ENCODE peak calls at places on chromosomes 11 and 22, in nine cellular contexts. D, O, B, A, W, V, H, K and I are unnamed samples.

GRCh38 chr22:50276143-50276542 is 6.0 kb upstream of the MAPK11 start:
- DNase-seq in D (no peak), O (no peak), B (no peak), A (peak), W (peak), V (peak), H (peak), K (peak), I (peak)

GRCh38 chr22:30026751-30027150 is 53.5 kb upstream of the HORMAD2 start:
- DNase-seq in D (no peak), O (no peak), B (no peak), A (no peak), W (no peak), V (no peak), H (no peak), K (no peak), I (no peak)

GRCh38 chr11:111663820-111664219 is 61.6 kb downstream of the SIK2 start:
- DNase-seq in D (no peak), O (no peak), B (no peak), A (peak), W (peak), V (peak), H (no peak), K (peak), I (no peak)

GRCh38 chr22:39237276-39238123 is 7.3 kb downstream of the PDGFB start:
- DNase-seq in D (no peak), O (no peak), B (no peak), A (no peak), W (no peak), V (peak), H (no peak), K (no peak), I (no peak)

GRCh38 chr22:49413551-49413950 is 414.1 kb downstream of the BRD1 start:
- DNase-seq in D (peak), O (no peak), B (no peak), A (no peak), W (no peak), V (no peak), H (no peak), K (no peak), I (no peak)

GRCh38 chr11:115256326-115257197 is 247.7 kb downstream of the CADM1 start:
- DNase-seq in D (no peak), O (no peak), B (no peak), A (no peak), W (no peak), V (no peak), H (no peak), K (no peak), I (peak)

GRCh38 chr22:25623310-25623734 is 58.8 kb downstream of the GRK3 start:
- DNase-seq in D (no peak), O (no peak), B (no peak), A (no peak), W (no peak), V (no peak), H (peak), K (no peak), I (no peak)

GRCh38 chr22:49871482-49871881 is 17.8 kb downstream of the ZBED4 start:
- DNase-seq in D (no peak), O (no peak), B (no peak), A (no peak), W (no peak), V (no peak), H (no peak), K (no peak), I (no peak)

GRCh38 chr22:42922374-42923177 is 65.5 kb upstream of the ARFGAP3 start:
- DNase-seq in D (no peak), O (no peak), B (no peak), A (no peak), W (no peak), V (no peak), H (no peak), K (peak), I (no peak)

GRCh38 chr22:38754247-38755154 is 1.3 kb downstream of the SUN2 start:
- DNase-seq in D (peak), O (no peak), B (no peak), A (peak), W (peak), V (peak), H (no peak), K (peak), I (peak)

GRCh38 chr22:45526263-45526662 is 23.6 kb downstream of the FBLN1 start:
- DNase-seq in D (no peak), O (no peak), B (no peak), A (no peak), W (no peak), V (no peak), H (no peak), K (no peak), I (no peak)

GRCh38 chr11:27700351-27701261 is at the start of gene BDNF:
- DNase-seq in D (no peak), O (peak), B (no peak), A (peak), W (peak), V (no peak), H (peak), K (no peak), I (peak)

GRCh38 chr11:135033545-135033944 is 621.5 kb upstream of the B3GAT1 start:
- DNase-seq in D (no peak), O (peak), B (peak), A (no peak), W (no peak), V (no peak), H (peak), K (no peak), I (peak)

GRCh38 chr22:17060126-17060525 is 24.7 kb upstream of the IL17RA start:
- DNase-seq in D (no peak), O (no peak), B (no peak), A (no peak), W (no peak), V (no peak), H (no peak), K (no peak), I (no peak)

GRCh38 chr11:56045538-56045937 is 18.1 kb downstream of the OR5AS1 start:
- DNase-seq in D (no peak), O (no peak), B (no peak), A (no peak), W (no peak), V (no peak), H (no peak), K (no peak), I (no peak)

GRCh38 chr11:3345736-3346135 is 33.2 kb downstream of the ZNF195 start:
- DNase-seq in D (no peak), O (no peak), B (no peak), A (no peak), W (no peak), V (no peak), H (no peak), K (no peak), I (no peak)

GRCh38 chr11:17476317-17477083 is at the start of gene ABCC8:
- DNase-seq in D (no peak), O (no peak), B (no peak), A (no peak), W (no peak), V (no peak), H (no peak), K (no peak), I (peak)

GRCh38 chr22:43635101-43635500 is 177.0 kb downstream of the EFCAB6 start:
- DNase-seq in D (no peak), O (no peak), B (no peak), A (no peak), W (no peak), V (no peak), H (no peak), K (no peak), I (no peak)

GRCh38 chr11:117022526-117022925 is 75.7 kb downstream of the SIK3 start:
- DNase-seq in D (no peak), O (no peak), B (no peak), A (no peak), W (no peak), V (no peak), H (no peak), K (no peak), I (no peak)

GRCh38 chr22:36757608-36758220 is 18.2 kb downstream of the IFT27 start:
- DNase-seq in D (peak), O (peak), B (peak), A (peak), W (peak), V (peak), H (peak), K (peak), I (peak)

GRCh38 chr11:131688056-131688693 is 317.8 kb downstream of the NTM start:
- DNase-seq in D (no peak), O (peak), B (peak), A (peak), W (peak), V (no peak), H (peak), K (peak), I (peak)

GRCh38 chr11:114367244-114367957 is 32.9 kb downstream of the C11orf71 start:
- DNase-seq in D (no peak), O (no peak), B (no peak), A (no peak), W (no peak), V (no peak), H (no peak), K (no peak), I (no peak)

GRCh38 chr11:2203440-2204259 is 32.0 kb upstream of the TH start:
- DNase-seq in D (peak), O (no peak), B (no peak), A (no peak), W (no peak), V (no peak), H (no peak), K (peak), I (no peak)

GRCh38 chr11:19938051-19938856 is 222.0 kb downstream of the DBX1 start:
- DNase-seq in D (no peak), O (no peak), B (no peak), A (peak), W (peak), V (no peak), H (peak), K (no peak), I (peak)

GRCh38 chr11:57324154-57324885 is 432 bp downstream of the TNKS1BP1 start:
- DNase-seq in D (peak), O (peak), B (no peak), A (peak), W (peak), V (peak), H (peak), K (peak), I (peak)

GRCh38 chr22:35368386-35368785 is 12.5 kb upstream of the HMOX1 start:
- DNase-seq in D (no peak), O (no peak), B (no peak), A (no peak), W (no peak), V (no peak), H (no peak), K (no peak), I (no peak)

GRCh38 chr11:115758011-115758410 is 253.8 kb upstream of the CADM1 start:
- DNase-seq in D (no peak), O (no peak), B (no peak), A (no peak), W (no peak), V (no peak), H (no peak), K (no peak), I (no peak)

GRCh38 chr11:44713022-44713421 is 13.7 kb upstream of the TSPAN18 start:
- DNase-seq in D (no peak), O (no peak), B (no peak), A (no peak), W (no peak), V (no peak), H (no peak), K (no peak), I (no peak)

GRCh38 chr11:128905345-128906184 is 14.4 kb downstream of the KCNJ5 start:
- DNase-seq in D (no peak), O (no peak), B (peak), A (peak), W (peak), V (peak), H (peak), K (no peak), I (no peak)

GRCh38 chr11:68441466-68442230 is 18.9 kb upstream of the PPP6R3 start:
- DNase-seq in D (no peak), O (no peak), B (no peak), A (peak), W (no peak), V (no peak), H (no peak), K (no peak), I (no peak)

GRCh38 chr11:95134491-95134890 is 44.8 kb downstream of the ENDOD1 start:
- DNase-seq in D (no peak), O (no peak), B (no peak), A (peak), W (peak), V (no peak), H (no peak), K (no peak), I (peak)

DNA sequence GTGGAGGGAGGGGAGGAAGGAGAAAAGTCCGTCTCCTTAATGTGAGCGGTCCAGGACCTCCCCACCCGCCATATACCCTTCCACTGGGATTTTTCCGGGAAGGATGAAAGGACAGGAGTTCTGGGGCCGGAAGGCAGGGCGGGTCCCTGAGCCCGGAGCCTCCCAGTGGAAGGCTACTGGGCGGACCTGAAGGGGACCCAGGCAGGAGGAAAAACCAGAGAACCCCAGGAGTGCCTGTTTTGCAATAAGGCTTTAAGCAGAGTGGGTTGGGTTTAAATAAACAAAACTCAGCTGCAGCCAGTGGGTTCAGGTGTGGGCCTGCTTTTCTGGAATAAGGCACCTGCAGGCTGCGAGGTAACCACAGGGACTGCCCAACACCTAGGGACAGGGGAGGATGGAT is 1.7 kb upstream of the CELSR1 start:
- DNase-seq in D (no peak), O (no peak), B (no peak), A (no peak), W (no peak), V (peak), H (no peak), K (no peak), I (no peak)
- H3K4me3 ChIP-seq in D (peak), O (no peak), B (no peak), A (no peak), W (no peak), V (no peak), H (no peak), K (no peak), I (no peak)

GRCh38 chr11:72720047-72720446 is 32.2 kb downstream of the ARAP1 start:
- DNase-seq in D (no peak), O (no peak), B (no peak), A (no peak), W (no peak), V (no peak), H (no peak), K (no peak), I (no peak)
- H3K4me3 ChIP-seq in D (peak), O (no peak), B (no peak), A (peak), W (peak), V (peak), H (no peak), K (peak), I (no peak)

GRCh38 chr11:1055990-1056771 is 18.5 kb upstream of the MUC2 start:
- DNase-seq in D (no peak), O (no peak), B (no peak), A (no peak), W (peak), V (no peak), H (no peak), K (peak), I (peak)
- H3K4me3 ChIP-seq in D (no peak), O (no peak), B (no peak), A (no peak), W (no peak), V (no peak), H (no peak), K (no peak), I (no peak)

GRCh38 chr11:62505112-62505783 is 41.4 kb downstream of the AHNAK start:
- DNase-seq in D (no peak), O (peak), B (no peak), A (no peak), W (no peak), V (no peak), H (no peak), K (no peak), I (peak)

GRCh38 chr11:62505784-62506145 is 40.8 kb downstream of the AHNAK start:
- DNase-seq in D (no peak), O (no peak), B (no peak), A (no peak), W (no peak), V (no peak), H (no peak), K (no peak), I (no peak)

GRCh38 chr11:62506413-62506940 is 40.1 kb downstream of the AHNAK start:
- DNase-seq in D (no peak), O (no peak), B (no peak), A (no peak), W (no peak), V (no peak), H (no peak), K (no peak), I (no peak)

GRCh38 chr11:62507023-62507422 is 39.6 kb downstream of the AHNAK start:
- DNase-seq in D (no peak), O (no peak), B (no peak), A (no peak), W (no peak), V (no peak), H (no peak), K (no peak), I (no peak)

DNA sequence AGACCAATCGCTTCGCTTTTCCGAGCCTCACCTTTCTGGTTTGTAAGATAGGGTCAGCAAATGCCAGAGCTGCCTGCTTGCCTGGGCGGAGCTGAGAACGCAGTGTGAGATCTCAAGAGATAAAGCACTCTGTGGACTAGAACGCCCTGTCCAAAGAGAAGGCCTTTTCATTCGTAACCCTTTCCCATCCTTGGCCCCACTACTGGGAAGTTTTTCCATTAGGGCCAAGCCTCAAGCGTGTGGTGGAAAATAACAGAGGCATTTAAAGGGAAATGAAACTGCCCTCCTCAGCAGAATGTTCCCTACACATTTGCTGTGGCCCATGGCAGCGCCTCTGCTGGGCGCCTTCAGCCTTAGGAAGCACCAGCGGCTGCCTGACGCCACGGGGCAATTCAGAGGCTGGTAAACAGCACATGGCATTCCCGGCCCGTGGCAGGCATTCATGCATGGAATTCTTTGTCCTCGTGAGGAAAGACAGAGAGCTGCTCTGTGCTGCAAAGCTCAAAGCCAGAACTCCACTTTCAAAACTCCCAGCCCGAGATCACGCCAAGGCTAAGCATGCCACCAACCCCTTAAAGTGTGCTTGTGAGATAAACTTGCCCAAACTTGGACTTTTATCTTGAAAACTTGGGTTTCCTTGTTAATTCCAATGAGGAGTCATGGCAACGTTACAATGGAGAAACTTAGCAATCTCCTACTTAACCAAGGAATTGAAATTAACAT is 38.1 kb downstream of the AHNAK start:
- DNase-seq in D (peak), O (peak), B (no peak), A (peak), W (peak), V (peak), H (peak), K (peak), I (no peak)
- H3K4me3 ChIP-seq in D (peak), O (peak), B (no peak), A (no peak), W (peak), V (no peak), H (peak), K (no peak), I (no peak)

GRCh38 chr11:125263268-125263790 is 98.8 kb downstream of the PKNOX2 start:
- DNase-seq in D (no peak), O (peak), B (peak), A (peak), W (peak), V (peak), H (peak), K (peak), I (no peak)

GRCh38 chr11:125261471-125262087 is 97.0 kb downstream of the PKNOX2 start:
- DNase-seq in D (no peak), O (no peak), B (no peak), A (no peak), W (no peak), V (no peak), H (peak), K (no peak), I (no peak)

GRCh38 chr11:125262194-125262824 is 97.8 kb downstream of the PKNOX2 start:
- DNase-seq in D (no peak), O (peak), B (no peak), A (no peak), W (no peak), V (no peak), H (peak), K (no peak), I (no peak)

GRCh38 chr11:125262825-125263218 is 98.3 kb downstream of the PKNOX2 start:
- DNase-seq in D (no peak), O (peak), B (no peak), A (peak), W (no peak), V (no peak), H (no peak), K (no peak), I (no peak)

DNA sequence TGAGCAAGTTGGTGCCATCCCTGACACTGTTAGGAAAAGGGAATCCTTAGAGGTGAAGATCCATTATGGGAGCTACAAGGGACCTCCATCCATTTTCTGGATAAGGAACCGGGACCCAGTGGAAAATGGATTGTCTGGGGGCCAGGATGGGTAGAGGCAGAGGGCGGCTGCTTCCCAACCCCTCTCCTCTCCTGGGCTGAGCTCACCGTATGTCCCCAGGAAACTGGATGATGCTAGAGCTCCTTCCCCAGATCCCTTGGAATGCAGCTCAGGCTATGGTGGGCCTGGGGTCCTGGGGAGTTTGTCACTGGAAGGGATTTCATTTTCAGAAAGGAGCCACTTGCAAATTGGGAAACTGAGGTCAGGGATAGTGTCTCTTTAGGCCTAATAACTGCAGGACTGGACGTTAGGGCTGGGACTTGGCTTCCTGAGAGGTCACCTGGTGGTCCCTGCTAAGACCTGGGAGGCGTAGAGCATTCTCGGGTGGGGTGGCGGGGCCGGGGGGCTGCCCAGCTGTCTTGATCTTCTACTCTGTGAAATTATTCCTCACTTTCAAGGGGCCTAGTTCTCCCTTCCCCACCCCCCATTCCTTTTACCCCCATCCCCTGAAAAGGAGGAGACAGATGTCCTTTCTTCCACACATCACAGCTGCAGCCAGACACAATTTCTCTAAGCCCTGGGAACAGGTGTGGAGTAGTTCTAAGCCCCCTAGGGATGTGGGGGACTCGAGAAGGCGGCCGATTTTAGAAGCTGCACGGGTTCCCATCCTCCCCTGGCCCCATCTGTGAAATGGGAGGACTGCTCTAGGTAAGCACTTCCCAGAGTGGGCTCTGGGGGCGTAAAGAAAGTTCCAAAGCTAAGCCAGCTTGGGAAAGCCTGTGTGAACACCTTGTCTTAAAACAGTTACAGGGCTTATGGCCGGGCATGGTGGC is 99.8 kb downstream of the PKNOX2 start:
- DNase-seq in D (no peak), O (no peak), B (no peak), A (no peak), W (no peak), V (no peak), H (peak), K (no peak), I (no peak)
- H3K4me3 ChIP-seq in D (no peak), O (no peak), B (no peak), A (no peak), W (no peak), V (no peak), H (peak), K (no peak), I (no peak)